ENCODE peak calls at places on chromosomes 4 and X, in four cellular contexts. U, C, R and T are unnamed samples.

GRCh38 chr4:152234571-152234970 is 301.3 kb downstream of the FBXW7 start:
- DNase-seq in U (no peak), C (no peak), R (no peak), T (no peak)

GRCh38 chr4:25367004-25367621 is 9.9 kb upstream of the ANAPC4 start:
- DNase-seq in U (peak; percentile 56), C (no peak), R (peak; percentile 16), T (no peak)

GRCh38 chrX:119512145-119512800 is 44.0 kb downstream of the SLC25A5 start:
- DNase-seq in U (peak; percentile 85), C (peak; percentile 61), R (peak; percentile 32), T (peak; percentile 58)

GRCh38 chrX:48498374-48498809 is 10.4 kb upstream of the PORCN start:
- DNase-seq in U (no peak), C (no peak), R (peak; percentile 85), T (no peak)

GRCh38 chr4:88792268-88792781 is 94.7 kb upstream of the NAP1L5 start:
- DNase-seq in U (no peak), C (no peak), R (peak; percentile 83), T (no peak)

GRCh38 chr4:149465941-149466340 is 349.7 kb downstream of the IQCM start:
- DNase-seq in U (no peak), C (no peak), R (peak; percentile 74), T (no peak)

GRCh38 chr4:156892695-156893211 is 78.8 kb downstream of the PDGFC start:
- DNase-seq in U (no peak), C (no peak), R (peak; percentile 27), T (no peak)

GRCh38 chr4:178028481-178028880 is 586.2 kb upstream of the AGA start:
- DNase-seq in U (no peak), C (no peak), R (no peak), T (no peak)

GRCh38 chr4:146333187-146333894 is 119.0 kb downstream of the REELD1 start:
- DNase-seq in U (peak; percentile 35), C (no peak), R (peak; percentile 89), T (no peak)

GRCh38 chr4:101400096-101400495 is 52.8 kb upstream of the PPP3CA start:
- DNase-seq in U (no peak), C (no peak), R (peak; percentile 92), T (no peak)

GRCh38 chr4:109976189-109976588 is 63.5 kb downstream of the EGF start:
- DNase-seq in U (no peak), C (no peak), R (no peak), T (no peak)

GRCh38 chr4:24793219-24794005 is 2.0 kb upstream of the SOD3 start:
- DNase-seq in U (no peak), C (no peak), R (no peak), T (no peak)

GRCh38 chr4:180823116-180823515 is 1420.1 kb upstream of the TENM3 start:
- DNase-seq in U (no peak), C (no peak), R (peak; percentile 46), T (no peak)

GRCh38 chr4:29966386-29966785 is 753.8 kb upstream of the PCDH7 start:
- DNase-seq in U (no peak), C (no peak), R (no peak), T (no peak)

GRCh38 chr4:48483777-48484493 is 792 bp downstream of the SLC10A4 start:
- DNase-seq in U (no peak), C (no peak), R (no peak), T (peak; percentile 47)

GRCh38 chr4:171644430-171645057 is 168.7 kb upstream of the GALNTL6 start:
- DNase-seq in U (no peak), C (no peak), R (no peak), T (no peak)

GRCh38 chr4:15149842-15150592 is 147.7 kb downstream of the CPEB2 start:
- DNase-seq in U (no peak), C (peak; percentile 87), R (peak; percentile 64), T (peak; percentile 84)

GRCh38 chr4:7788687-7789425 is 150.8 kb downstream of the AFAP1 start:
- DNase-seq in U (no peak), C (no peak), R (no peak), T (no peak)

GRCh38 chrX:274904-275475 is 6.2 kb upstream of the PLCXD1 start:
- DNase-seq in U (peak; percentile 71), C (peak; percentile 58), R (no peak), T (no peak)

GRCh38 chr4:64935469-64936001 is 526.3 kb upstream of the TECRL start:
- DNase-seq in U (no peak), C (no peak), R (no peak), T (no peak)

GRCh38 chrX:53435997-53436396 is 1.8 kb upstream of the HSD17B10 start:
- DNase-seq in U (peak; percentile 62), C (peak; percentile 70), R (peak; percentile 47), T (peak; percentile 47)

GRCh38 chr4:752196-752861 is 46.7 kb downstream of the PCGF3 start:
- DNase-seq in U (no peak), C (peak; percentile 47), R (peak; percentile 49), T (no peak)

GRCh38 chrX:142637206-142637605 is 388.5 kb upstream of the SPANXN4 start:
- DNase-seq in U (no peak), C (no peak), R (no peak), T (no peak)

GRCh38 chr4:18684932-18685331 is 663.4 kb upstream of the LCORL start:
- DNase-seq in U (no peak), C (no peak), R (no peak), T (no peak)

GRCh38 chr4:138329506-138330070 is 87.4 kb upstream of the SLC7A11 start:
- DNase-seq in U (no peak), C (no peak), R (no peak), T (no peak)

GRCh38 chrX:10360121-10360520 is 203.3 kb downstream of the CLCN4 start:
- DNase-seq in U (no peak), C (no peak), R (peak; percentile 18), T (peak; percentile 18)
- H3K27ac ChIP-seq in U (no peak overlapping the region), C (no peak overlapping the region), R (no peak overlapping the region), T (no peak overlapping the region)

DNA sequence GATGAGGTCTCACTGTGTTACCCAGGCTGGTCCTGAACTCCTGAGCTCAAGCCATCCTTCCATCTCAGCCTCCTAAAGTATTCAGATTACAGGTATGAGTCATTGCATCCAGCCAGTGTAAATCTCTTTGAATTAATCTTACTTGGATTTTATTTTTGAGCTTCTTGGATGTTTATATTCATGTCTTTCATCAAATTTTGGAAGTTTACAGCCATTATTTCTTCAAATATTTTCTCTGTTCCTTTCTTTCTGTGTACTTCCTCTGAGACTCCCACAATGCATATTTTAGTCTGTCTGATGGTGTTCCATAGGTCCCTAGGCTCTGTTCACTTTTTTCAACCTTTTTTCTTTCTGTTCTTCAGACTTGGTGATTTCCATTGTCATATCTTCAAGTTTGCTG is 34.9 kb downstream of the ZCCHC13 start:
- DNase-seq in U (no peak), C (no peak), R (no peak), T (no peak)
- H3K9me3 ChIP-seq in U (no peaks in the 10 kb centered on the region), C (no peaks in the 10 kb centered on the region), R (no peaks in the 10 kb centered on the region), T (peaks cover 19% of the 10 kb centered on the region)

GRCh38 chrX:40094900-40095587 is 2.7 kb downstream of the BCOR start:
- DNase-seq in U (no peak), C (no peak), R (no peak), T (no peak)

GRCh38 chrX:40097101-40097491 is 662 bp downstream of the BCOR start:
- DNase-seq in U (no peak), C (no peak), R (no peak), T (no peak)

GRCh38 chrX:40097492-40098263 is at the start of gene BCOR:
- DNase-seq in U (peak; percentile 69), C (peak; percentile 86), R (no peak), T (peak; percentile 75)

GRCh38 chrX:40095588-40096394 is 2.0 kb downstream of the BCOR start:
- DNase-seq in U (no peak), C (no peak), R (no peak), T (no peak)

GRCh38 chrX:40096395-40097091 is 1.2 kb downstream of the BCOR start:
- DNase-seq in U (no peak), C (peak; percentile 72), R (no peak), T (peak; percentile 67)
- H3K4me1 ChIP-seq in U (peaks cover 3% of the 10 kb centered on the region), C (no peaks in the 10 kb centered on the region), R (peaks cover 20% of the 10 kb centered on the region), T (peaks cover 10% of the 10 kb centered on the region)

DNA sequence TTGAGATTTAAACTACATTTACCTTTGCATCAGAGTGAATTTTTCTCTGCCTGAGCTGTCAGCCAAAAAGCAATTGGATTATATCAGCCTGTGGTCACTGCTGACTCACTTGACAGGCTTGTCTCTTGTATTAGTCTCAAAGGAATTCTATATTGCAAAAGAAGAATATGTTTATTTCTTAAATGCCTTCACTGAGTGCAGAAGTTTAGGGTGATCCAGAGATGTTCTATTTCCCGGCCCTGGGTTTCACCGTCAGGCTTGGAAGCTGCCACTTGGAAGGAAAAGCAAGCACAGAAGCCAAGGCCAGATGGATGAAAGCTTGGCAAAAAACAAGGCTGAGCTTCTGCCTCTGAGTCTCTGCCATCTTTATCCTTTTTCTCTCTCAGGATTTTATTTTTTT is 80.9 kb downstream of the FAM114A1 start:
- DNase-seq in U (no peak), C (peak; percentile 58), R (peak; percentile 91), T (peak; percentile 75)
- H3K27ac ChIP-seq in U (no peak overlapping the region), C (no peak overlapping the region), R (peak overlapping the region; percentile 77), T (no peak overlapping the region)